ENCODE peak calls at places on chromosomes 11 and 22, in ten cellular contexts. E is midbrain; J is progenitor cell of endocrine pancreas; D is activated naive CD8-positive, alpha-beta T cell treated with anti-CD3 and anti-CD28 coated beads, Interleukin-2, amount 50 U/mL, for 24 hours; B is NCI-H1694 treated with DMSO at 0.1 percent for 48 hours; Q is lower lobe of right lung; S is heart left ventricle; F is T-helper 1 cell; Z is hippocampal formation; X is dermis microvascular lymphatic vessel endothelial cell. N is an unnamed sample.
A peak's percentile ranks its signal among the peaks of the same experiment; 100 is the strongest.

GRCh38 chr11:61959678-61960077 is 7.8 kb downstream of the FTH1 start:
- DNase-seq in B (no peak), X (no peak), D (no peak), Z (no peak), S (no peak), Q (no peak), E (no peak), J (no peak), F (no peak), N (no peak)

GRCh38 chr11:35077709-35078695 is 61.0 kb upstream of the CD44 start:
- DNase-seq in F (peak; percentile 29), E (no peak), D (no peak), X (peak; percentile 77), B (no peak), Z (no peak), J (no peak), Q (no peak), S (no peak), N (peak; percentile 88)

GRCh38 chr11:3123761-3124733 is 41.1 kb downstream of the OSBPL5 start:
- DNase-seq in B (no peak), J (no peak), E (no peak), Z (no peak), S (peak; percentile 91), Q (peak; percentile 63), X (peak; percentile 86), D (no peak), F (no peak), N (no peak)

GRCh38 chr11:83020942-83021779 is 50.5 kb downstream of the RAB30 start:
- DNase-seq in E (no peak), Z (no peak), B (no peak), J (no peak), F (no peak), D (no peak), Q (no peak), X (no peak), S (no peak), N (no peak)

GRCh38 chr11:71447791-71448256 is 369 bp downstream of the DHCR7 start:
- DNase-seq in Q (no peak), D (peak; percentile 41), E (no peak), Z (no peak), B (no peak), S (peak; percentile 51), F (peak; percentile 44), X (peak; percentile 11), J (no peak), N (no peak)

GRCh38 chr11:109320595-109320994 is 101.4 kb upstream of the C11orf87 start:
- DNase-seq in Z (no peak), J (no peak), Q (no peak), F (no peak), D (no peak), E (no peak), B (no peak), S (no peak), X (no peak), N (no peak)

GRCh38 chr11:11589385-11589890 is 32.4 kb downstream of the GALNT18 start:
- DNase-seq in E (no peak), X (no peak), Z (no peak), Q (no peak), D (no peak), B (no peak), F (no peak), S (no peak), J (no peak), N (no peak)

GRCh38 chr11:7524831-7525230 is 11.0 kb downstream of the PPFIBP2 start:
- DNase-seq in D (no peak), S (no peak), B (no peak), J (no peak), X (no peak), Q (no peak), E (no peak), F (no peak), Z (no peak), N (no peak)

GRCh38 chr11:102760355-102761035 is 19.9 kb downstream of the MMP10 start:
- DNase-seq in B (no peak), S (no peak), J (no peak), D (no peak), X (peak; percentile 96), Z (no peak), Q (no peak), E (no peak), F (no peak), N (no peak)

GRCh38 chr22:49444781-49445180 is 382.9 kb downstream of the BRD1 start:
- DNase-seq in S (no peak), B (no peak), Z (no peak), D (no peak), Q (no peak), F (no peak), X (no peak), E (no peak), J (no peak), N (no peak)

GRCh38 chr11:67498544-67498972 is 6.6 kb downstream of the PITPNM1 start:
- DNase-seq in X (no peak), B (no peak), F (no peak), S (peak; percentile 63), Q (no peak), E (no peak), J (no peak), D (no peak), Z (no peak), N (no peak)

GRCh38 chr11:22151795-22152194 is 41.1 kb upstream of the ANO5 start:
- DNase-seq in B (no peak), Q (no peak), S (no peak), D (no peak), F (no peak), X (no peak), J (no peak), E (no peak), Z (no peak), N (no peak)

GRCh38 chr11:134575504-134576230 is 163.6 kb upstream of the B3GAT1 start:
- DNase-seq in B (no peak), E (no peak), D (no peak), F (no peak), Z (no peak), X (no peak), Q (no peak), J (no peak), S (no peak), N (no peak)

GRCh38 chr22:25495286-25495685 is 69.2 kb upstream of the GRK3 start:
- DNase-seq in X (no peak), B (peak; percentile 16), J (no peak), Q (no peak), S (no peak), D (no peak), E (no peak), F (no peak), Z (no peak), N (no peak)

GRCh38 chr11:66881436-66881835 is 24.6 kb downstream of the LRFN4 start:
- DNase-seq in F (no peak), B (no peak), D (no peak), Q (no peak), E (no peak), S (no peak), Z (no peak), X (no peak), J (no peak), N (no peak)

GRCh38 chr11:107494036-107494435 is 36.4 kb upstream of the CWF19L2 start:
- DNase-seq in E (no peak), J (no peak), S (no peak), Z (no peak), X (no peak), B (no peak), F (no peak), Q (no peak), D (no peak), N (no peak)

GRCh38 chr11:59510917-59511589 is at the start of gene OR4D9:
- DNase-seq in D (no peak), X (peak; percentile 95), S (no peak), Z (no peak), B (no peak), F (no peak), Q (no peak), E (no peak), J (no peak), N (no peak)

GRCh38 chr11:46112961-46113617 is 8.2 kb downstream of the PHF21A start:
- DNase-seq in Q (no peak), D (no peak), F (no peak), Z (peak; percentile 70), B (peak; percentile 25), S (no peak), X (peak; percentile 74), E (peak; percentile 68), J (no peak), N (no peak)

GRCh38 chr22:36577019-36577418 is 48.1 kb upstream of the EIF3D start:
- DNase-seq in D (no peak), E (no peak), Z (no peak), X (no peak), F (no peak), S (no peak), J (no peak), Q (no peak), B (no peak), N (no peak)

GRCh38 chr11:21465920-21466319 is 727.0 kb upstream of the ANO5 start:
- DNase-seq in J (no peak), E (no peak), X (no peak), B (no peak), S (no peak), D (no peak), Q (no peak), F (no peak), Z (no peak), N (no peak)